ENCODE peak calls at places on chromosomes 2 and 18, in nine cellular contexts. One of them, this sample, is unnamed.

GRCh38 chr2:171318463-171318934 is 115.3 kb downstream of the METTL8 start:
- DNase-seq in upper lobe of right lung: no peak
- DNase-seq in colonic mucosa: no peak
- DNase-seq in ovary: no peak
- DNase-seq in lower lobe of right lung: no peak
- DNase-seq in WERI-Rb-1: no peak
- DNase-seq in stomach: no peak
- DNase-seq in heart left ventricle: no peak
- DNase-seq in tibial artery: no peak
- DNase-seq in this sample: no peak

GRCh38 chr18:45850021-45850420 is 24.5 kb downstream of the SIGLEC15 start:
- DNase-seq in upper lobe of right lung: no peak
- DNase-seq in colonic mucosa: no peak
- DNase-seq in ovary: no peak
- DNase-seq in lower lobe of right lung: no peak
- DNase-seq in WERI-Rb-1: peak; percentile 34
- DNase-seq in stomach: no peak
- DNase-seq in heart left ventricle: no peak
- DNase-seq in tibial artery: no peak
- DNase-seq in this sample: no peak

GRCh38 chr2:62577994-62578836 is 72.2 kb upstream of the TMEM17 start:
- DNase-seq in upper lobe of right lung: no peak
- DNase-seq in colonic mucosa: no peak
- DNase-seq in ovary: no peak
- DNase-seq in lower lobe of right lung: no peak
- DNase-seq in WERI-Rb-1: no peak
- DNase-seq in stomach: no peak
- DNase-seq in heart left ventricle: no peak
- DNase-seq in tibial artery: no peak
- DNase-seq in this sample: no peak

GRCh38 chr2:27622921-27623384 is 5.9 kb downstream of the CCDC121 start:
- DNase-seq in upper lobe of right lung: no peak
- DNase-seq in colonic mucosa: no peak
- DNase-seq in ovary: no peak
- DNase-seq in lower lobe of right lung: no peak
- DNase-seq in WERI-Rb-1: no peak
- DNase-seq in stomach: no peak
- DNase-seq in heart left ventricle: no peak
- DNase-seq in tibial artery: no peak
- DNase-seq in this sample: no peak

GRCh38 chr2:28283861-28284260 is 108.8 kb upstream of the FOSL2 start:
- DNase-seq in upper lobe of right lung: no peak
- DNase-seq in colonic mucosa: no peak
- DNase-seq in ovary: no peak
- DNase-seq in lower lobe of right lung: no peak
- DNase-seq in WERI-Rb-1: no peak
- DNase-seq in stomach: no peak
- DNase-seq in heart left ventricle: no peak
- DNase-seq in tibial artery: no peak
- DNase-seq in this sample: no peak

GRCh38 chr2:26720322-26721166 is 28.0 kb downstream of the KCNK3 start:
- DNase-seq in upper lobe of right lung: peak; percentile 82
- DNase-seq in colonic mucosa: peak; percentile 73
- DNase-seq in ovary: peak; percentile 93
- DNase-seq in lower lobe of right lung: peak; percentile 80
- DNase-seq in WERI-Rb-1: peak; percentile 71
- DNase-seq in stomach: peak; percentile 88
- DNase-seq in heart left ventricle: peak; percentile 91
- DNase-seq in tibial artery: peak; percentile 94
- DNase-seq in this sample: peak; percentile 97

GRCh38 chr2:109098251-109098920 is 30.6 kb upstream of the SH3RF3 start:
- DNase-seq in upper lobe of right lung: no peak
- DNase-seq in colonic mucosa: no peak
- DNase-seq in ovary: no peak
- DNase-seq in lower lobe of right lung: no peak
- DNase-seq in WERI-Rb-1: no peak
- DNase-seq in stomach: no peak
- DNase-seq in heart left ventricle: no peak
- DNase-seq in tibial artery: no peak
- DNase-seq in this sample: no peak

GRCh38 chr2:149410701-149411484 is 80.5 kb downstream of the LYPD6 start:
- DNase-seq in upper lobe of right lung: no peak
- DNase-seq in colonic mucosa: no peak
- DNase-seq in ovary: no peak
- DNase-seq in lower lobe of right lung: no peak
- DNase-seq in WERI-Rb-1: no peak
- DNase-seq in stomach: no peak
- DNase-seq in heart left ventricle: no peak
- DNase-seq in tibial artery: no peak
- DNase-seq in this sample: no peak

GRCh38 chr2:156329031-156329921 is 3.2 kb downstream of the NR4A2 start:
- DNase-seq in upper lobe of right lung: no peak
- DNase-seq in colonic mucosa: no peak
- DNase-seq in ovary: peak; percentile 38
- DNase-seq in lower lobe of right lung: peak; percentile 51
- DNase-seq in WERI-Rb-1: no peak
- DNase-seq in stomach: no peak
- DNase-seq in heart left ventricle: no peak
- DNase-seq in tibial artery: no peak
- DNase-seq in this sample: no peak

GRCh38 chr2:56757884-56758545 is 574.2 kb downstream of the CCDC85A start:
- DNase-seq in upper lobe of right lung: no peak
- DNase-seq in colonic mucosa: no peak
- DNase-seq in ovary: no peak
- DNase-seq in lower lobe of right lung: no peak
- DNase-seq in WERI-Rb-1: no peak
- DNase-seq in stomach: no peak
- DNase-seq in heart left ventricle: no peak
- DNase-seq in tibial artery: no peak
- DNase-seq in this sample: no peak

GRCh38 chr2:157592983-157593382 is 35.7 kb downstream of the ACVR1C start:
- DNase-seq in upper lobe of right lung: no peak
- DNase-seq in colonic mucosa: no peak
- DNase-seq in ovary: no peak
- DNase-seq in lower lobe of right lung: no peak
- DNase-seq in WERI-Rb-1: no peak
- DNase-seq in stomach: no peak
- DNase-seq in heart left ventricle: no peak
- DNase-seq in tibial artery: no peak
- DNase-seq in this sample: no peak

GRCh38 chr2:20625920-20626697 is 24.8 kb downstream of the HS1BP3 start:
- DNase-seq in upper lobe of right lung: peak; percentile 63
- DNase-seq in colonic mucosa: no peak
- DNase-seq in ovary: no peak
- DNase-seq in lower lobe of right lung: peak; percentile 57
- DNase-seq in WERI-Rb-1: no peak
- DNase-seq in stomach: peak; percentile 60
- DNase-seq in heart left ventricle: no peak
- DNase-seq in tibial artery: peak; percentile 83
- DNase-seq in this sample: peak; percentile 15
- TF ChIP-seq CTCF in upper lobe of right lung: no peak
- TF ChIP-seq CTCF in colonic mucosa: no peak
- TF ChIP-seq CTCF in ovary: no peak
- TF ChIP-seq CTCF in lower lobe of right lung: peak; percentile 13
- TF ChIP-seq CTCF in WERI-Rb-1: no peak
- TF ChIP-seq CTCF in stomach: peak; percentile 37
- TF ChIP-seq CTCF in heart left ventricle: peak; percentile 30
- TF ChIP-seq CTCF in tibial artery: no peak
- TF ChIP-seq CTCF in this sample: no peak

GRCh38 chr18:51731070-51731469 is 533.6 kb upstream of the MEX3C start:
- DNase-seq in upper lobe of right lung: no peak
- DNase-seq in colonic mucosa: no peak
- DNase-seq in ovary: no peak
- DNase-seq in lower lobe of right lung: no peak
- DNase-seq in WERI-Rb-1: no peak
- DNase-seq in stomach: no peak
- DNase-seq in heart left ventricle: no peak
- DNase-seq in tibial artery: no peak
- DNase-seq in this sample: no peak

GRCh38 chr18:51739044-51739666 is 541.7 kb upstream of the MEX3C start:
- DNase-seq in upper lobe of right lung: no peak
- DNase-seq in colonic mucosa: no peak
- DNase-seq in ovary: no peak
- DNase-seq in lower lobe of right lung: no peak
- DNase-seq in WERI-Rb-1: no peak
- DNase-seq in stomach: no peak
- DNase-seq in heart left ventricle: no peak
- DNase-seq in tibial artery: no peak
- DNase-seq in this sample: no peak

DNA sequence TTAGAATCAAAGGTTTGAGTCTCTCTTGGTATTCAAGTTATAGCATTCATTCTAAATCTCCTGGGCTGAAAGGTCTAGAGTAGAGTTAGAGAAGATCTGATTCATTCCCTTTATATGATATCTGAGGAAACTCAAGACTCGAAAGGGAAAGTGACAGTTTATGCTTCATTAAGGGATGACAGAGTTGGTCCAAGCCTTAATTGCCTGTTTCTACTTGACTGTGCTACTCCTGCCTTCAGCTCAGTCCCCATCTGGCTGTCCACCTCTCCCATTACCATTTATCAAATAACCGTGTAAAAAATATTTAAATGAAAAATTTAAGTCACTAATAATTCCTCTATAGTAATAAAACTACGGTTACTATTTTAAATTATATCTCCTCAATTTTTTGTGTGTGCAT is 537.1 kb upstream of the MEX3C start:
- DNase-seq in upper lobe of right lung: no peak
- DNase-seq in colonic mucosa: no peak
- DNase-seq in ovary: no peak
- DNase-seq in lower lobe of right lung: no peak
- DNase-seq in WERI-Rb-1: no peak
- DNase-seq in stomach: no peak
- DNase-seq in heart left ventricle: no peak
- DNase-seq in tibial artery: no peak
- DNase-seq in this sample: no peak
- H3K27ac ChIP-seq in upper lobe of right lung: no peak overlapping the region
- H3K27ac ChIP-seq in colonic mucosa: no peak overlapping the region
- H3K27ac ChIP-seq in ovary: no peak overlapping the region
- H3K27ac ChIP-seq in lower lobe of right lung: no peak overlapping the region
- H3K27ac ChIP-seq in WERI-Rb-1: no peak overlapping the region
- H3K27ac ChIP-seq in stomach: no peak overlapping the region
- H3K27ac ChIP-seq in heart left ventricle: no peak overlapping the region
- H3K27ac ChIP-seq in tibial artery: no peak overlapping the region
- H3K27ac ChIP-seq in this sample: no peak overlapping the region

DNA sequence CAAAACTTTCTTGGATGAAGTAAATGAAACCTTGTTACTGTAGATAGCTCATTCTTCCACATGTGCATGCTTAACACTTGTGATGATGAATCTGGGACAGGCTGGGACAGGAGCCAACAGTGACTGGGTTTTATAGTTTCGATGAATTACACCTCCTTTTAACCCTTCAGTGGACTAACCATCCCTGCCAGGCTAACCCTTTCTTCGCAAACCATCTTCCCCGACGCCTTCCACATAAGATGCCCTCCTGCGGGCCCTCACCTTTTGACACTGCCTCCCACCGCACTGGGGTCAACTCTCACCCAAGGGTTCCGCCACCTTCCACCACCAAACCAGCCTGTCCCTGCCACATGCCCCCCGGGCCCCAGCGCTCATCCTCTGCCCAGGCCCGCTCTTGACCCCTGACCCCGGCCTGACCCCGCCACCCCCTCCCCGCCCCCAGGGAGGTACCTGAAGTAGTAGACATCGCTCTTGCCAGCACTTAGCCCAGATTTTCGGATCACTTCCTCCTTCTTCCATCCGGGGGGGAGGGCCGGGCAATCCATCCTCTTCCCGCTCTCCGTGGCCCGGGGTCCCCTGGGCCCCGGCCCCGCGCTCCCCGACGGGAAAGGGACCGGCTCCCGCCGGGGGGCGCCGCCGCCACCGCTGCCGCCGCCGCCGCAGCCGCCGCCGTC is 764 bp downstream of the MBD2 start:
- DNase-seq in upper lobe of right lung: peak; percentile 73
- DNase-seq in colonic mucosa: peak; percentile 87
- DNase-seq in ovary: peak; percentile 59
- DNase-seq in lower lobe of right lung: peak; percentile 63
- DNase-seq in WERI-Rb-1: peak; percentile 38
- DNase-seq in stomach: peak; percentile 69
- DNase-seq in heart left ventricle: peak; percentile 48
- DNase-seq in tibial artery: no peak
- DNase-seq in this sample: peak; percentile 90
- TF ChIP-seq CTCF in upper lobe of right lung: no peak
- TF ChIP-seq CTCF in colonic mucosa: no peak
- TF ChIP-seq CTCF in ovary: no peak
- TF ChIP-seq CTCF in lower lobe of right lung: no peak
- TF ChIP-seq CTCF in WERI-Rb-1: no peak
- TF ChIP-seq CTCF in stomach: no peak
- TF ChIP-seq CTCF in heart left ventricle: no peak
- TF ChIP-seq CTCF in tibial artery: no peak
- TF ChIP-seq CTCF in this sample: no peak

GRCh38 chr18:49476664-49477411 is 10.2 kb downstream of the C18orf32 start:
- DNase-seq in upper lobe of right lung: peak; percentile 68
- DNase-seq in colonic mucosa: no peak
- DNase-seq in ovary: no peak
- DNase-seq in lower lobe of right lung: peak; percentile 62
- DNase-seq in WERI-Rb-1: peak; percentile 45
- DNase-seq in stomach: no peak
- DNase-seq in heart left ventricle: no peak
- DNase-seq in tibial artery: no peak
- DNase-seq in this sample: no peak

GRCh38 chr18:49471532-49471931 is 11.1 kb upstream of the DYM start:
- DNase-seq in upper lobe of right lung: no peak
- DNase-seq in colonic mucosa: no peak
- DNase-seq in ovary: no peak
- DNase-seq in lower lobe of right lung: no peak
- DNase-seq in WERI-Rb-1: no peak
- DNase-seq in stomach: no peak
- DNase-seq in heart left ventricle: no peak
- DNase-seq in tibial artery: no peak
- DNase-seq in this sample: no peak

GRCh38 chr18:49472459-49472858 is 12.0 kb upstream of the DYM start:
- DNase-seq in upper lobe of right lung: no peak
- DNase-seq in colonic mucosa: no peak
- DNase-seq in ovary: no peak
- DNase-seq in lower lobe of right lung: no peak
- DNase-seq in WERI-Rb-1: no peak
- DNase-seq in stomach: no peak
- DNase-seq in heart left ventricle: no peak
- DNase-seq in tibial artery: no peak
- DNase-seq in this sample: no peak

GRCh38 chr18:49479381-49480137 is 7.5 kb downstream of the C18orf32 start:
- DNase-seq in upper lobe of right lung: no peak
- DNase-seq in colonic mucosa: no peak
- DNase-seq in ovary: no peak
- DNase-seq in lower lobe of right lung: no peak
- DNase-seq in WERI-Rb-1: no peak
- DNase-seq in stomach: no peak
- DNase-seq in heart left ventricle: no peak
- DNase-seq in tibial artery: no peak
- DNase-seq in this sample: no peak

DNA sequence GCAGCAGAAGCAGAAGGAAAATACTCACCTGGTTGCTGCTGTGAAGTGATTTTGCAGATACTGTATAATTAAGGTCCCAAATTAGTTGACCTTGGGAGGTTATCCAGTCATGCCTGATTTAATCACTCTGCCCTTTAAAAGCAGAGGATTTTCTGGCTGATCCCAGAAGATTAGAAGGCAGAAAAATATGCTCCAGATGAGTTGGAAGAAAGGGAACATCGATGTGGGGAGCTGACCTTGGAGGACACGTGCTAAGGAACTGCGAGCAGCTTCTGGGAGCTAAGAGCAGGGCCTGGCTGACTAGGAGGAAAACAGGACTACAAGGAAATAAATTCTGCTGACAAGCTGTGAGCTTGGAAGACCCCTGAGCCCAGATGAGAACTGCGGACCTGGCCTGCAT is 13.3 kb upstream of the DYM start:
- DNase-seq in upper lobe of right lung: no peak
- DNase-seq in colonic mucosa: no peak
- DNase-seq in ovary: no peak
- DNase-seq in lower lobe of right lung: no peak
- DNase-seq in WERI-Rb-1: peak; percentile 65
- DNase-seq in stomach: no peak
- DNase-seq in heart left ventricle: no peak
- DNase-seq in tibial artery: no peak
- DNase-seq in this sample: no peak
- H3K27ac ChIP-seq in upper lobe of right lung: no peak overlapping the region
- H3K27ac ChIP-seq in colonic mucosa: no peak overlapping the region
- H3K27ac ChIP-seq in ovary: no peak overlapping the region
- H3K27ac ChIP-seq in lower lobe of right lung: no peak overlapping the region
- H3K27ac ChIP-seq in WERI-Rb-1: peak overlapping the region; percentile 57
- H3K27ac ChIP-seq in stomach: no peak overlapping the region
- H3K27ac ChIP-seq in heart left ventricle: no peak overlapping the region
- H3K27ac ChIP-seq in tibial artery: no peak overlapping the region
- H3K27ac ChIP-seq in this sample: no peak overlapping the region